ENCODE peak calls at places on chromosomes 2 and 18, in eight cellular contexts. R is PC-9; B is HuH-7; H is nucleus accumbens; K is Calu3; D is mesothelial cell of epicardium; W is CD8-positive, alpha-beta T cell; T is HFF-Myc. S is an unnamed sample.

GRCh38 chr2:121093735-121094520 is 191.1 kb downstream of the TFCP2L1 start:
- DNase-seq in R (no peak), B (no peak), H (no peak), K (no peak), D (no peak), W (no peak), T (no peak), S (no peak)

GRCh38 chr2:202339052-202339870 is 36.9 kb upstream of the BMPR2 start:
- DNase-seq in R (no peak), B (no peak), H (no peak), K (no peak), D (no peak), W (no peak), T (no peak), S (no peak)

GRCh38 chr2:236120829-236121228 is 47.4 kb downstream of the GBX2 start:
- DNase-seq in R (no peak), B (no peak), H (no peak), K (no peak), D (no peak), W (no peak), T (no peak), S (no peak)

GRCh38 chr18:8801263-8801901 is 96.0 kb downstream of the MTCL1 start:
- DNase-seq in R (no peak), B (no peak), H (no peak), K (peak; percentile 45), D (no peak), W (no peak), T (peak; percentile 83), S (no peak)

GRCh38 chr2:51710222-51710621 is 678.3 kb upstream of the NRXN1 start:
- DNase-seq in R (no peak), B (peak; percentile 24), H (no peak), K (peak; percentile 13), D (no peak), W (no peak), T (no peak), S (no peak)

GRCh38 chr2:237291138-237291792 is 122.7 kb downstream of the COL6A3 start:
- DNase-seq in R (peak; percentile 93), B (no peak), H (peak; percentile 14), K (peak; percentile 88), D (peak; percentile 95), W (no peak), T (peak; percentile 100), S (peak; percentile 91)

GRCh38 chr18:79848579-79849327 is 51.0 kb downstream of the KCNG2 start:
- DNase-seq in R (no peak), B (no peak), H (no peak), K (no peak), D (no peak), W (no peak), T (no peak), S (no peak)

GRCh38 chr2:95354925-95355324 is 47.6 kb upstream of the FAHD2A start:
- DNase-seq in R (no peak), B (no peak), H (no peak), K (no peak), D (peak; percentile 24), W (no peak), T (no peak), S (no peak)

GRCh38 chr2:3284657-3285630 is 92.7 kb downstream of the EIPR1 start:
- DNase-seq in R (no peak), B (no peak), H (no peak), K (no peak), D (no peak), W (no peak), T (no peak), S (no peak)

GRCh38 chr2:40043641-40044040 is 264.6 kb upstream of the THUMPD2 start:
- DNase-seq in R (no peak), B (no peak), H (no peak), K (no peak), D (no peak), W (no peak), T (no peak), S (no peak)

GRCh38 chr18:60027397-60027796 is 127.6 kb downstream of the PMAIP1 start:
- DNase-seq in R (no peak), B (no peak), H (peak; percentile 51), K (no peak), D (no peak), W (no peak), T (no peak), S (peak; percentile 38)

GRCh38 chr2:45432406-45432805 is 178.7 kb downstream of the SRBD1 start:
- DNase-seq in R (no peak), B (no peak), H (no peak), K (no peak), D (no peak), W (no peak), T (no peak), S (peak; percentile 2)

GRCh38 chr2:57330447-57330846 is 716.2 kb upstream of the VRK2 start:
- DNase-seq in R (no peak), B (no peak), H (no peak), K (no peak), D (no peak), W (no peak), T (no peak), S (no peak)

GRCh38 chr18:801137-801536 is 10.9 kb downstream of the YES1 start:
- DNase-seq in R (no peak), B (no peak), H (no peak), K (no peak), D (no peak), W (no peak), T (no peak), S (no peak)

GRCh38 chr2:38218583-38218982 is 142.6 kb upstream of the CYP1B1 start:
- DNase-seq in R (no peak), B (no peak), H (no peak), K (no peak), D (no peak), W (no peak), T (no peak), S (no peak)

GRCh38 chr2:113124984-113125855 is 2.2 kb upstream of the IL1RN start:
- DNase-seq in R (no peak), B (no peak), H (no peak), K (no peak), D (no peak), W (no peak), T (no peak), S (no peak)

GRCh38 chr2:60885683-60886082 is 4.3 kb downstream of the REL start:
- DNase-seq in R (no peak), B (peak; percentile 59), H (no peak), K (no peak), D (no peak), W (no peak), T (no peak), S (no peak)

GRCh38 chr2:150370600-150370999 is 116.9 kb downstream of the RND3 start:
- DNase-seq in R (no peak), B (no peak), H (no peak), K (peak; percentile 5), D (no peak), W (no peak), T (no peak), S (no peak)

GRCh38 chr2:214649440-214650205 is 159.9 kb downstream of the BARD1 start:
- DNase-seq in R (no peak), B (no peak), H (no peak), K (no peak), D (no peak), W (no peak), T (no peak), S (peak; percentile 75)

S was measured in COLO829.